ENCODE peak calls at places on chromosomes 13 and 19, in nine cellular contexts. Y, S, I, F, U, H, T, D and A are unnamed samples.
A peak's percentile ranks its signal among the peaks of the same experiment; 100 is the strongest.

GRCh38 chr13:97225533-97225932 is 3.4 kb downstream of the MBNL2 start:
- DNase-seq in U (peak; percentile 24), F (no peak), Y (no peak), S (no peak), D (peak; percentile 28), H (no peak), I (no peak), T (no peak), A (peak; percentile 41)

GRCh38 chr13:76992548-76993001 is 694 bp downstream of the CLN5 start:
- DNase-seq in Y (peak; percentile 14), H (peak; percentile 37), T (peak; percentile 30), U (peak; percentile 35), S (peak; percentile 23), F (peak; percentile 21), D (peak; percentile 54), I (no peak), A (peak; percentile 46)

GRCh38 chr19:23802290-23802689 is 43.6 kb upstream of the ZNF681 start:
- DNase-seq in S (no peak), H (no peak), D (no peak), I (no peak), F (no peak), U (peak; percentile 22), T (no peak), Y (no peak), A (no peak)

GRCh38 chr19:58516964-58517833 is 2.4 kb downstream of the ZBTB45 start:
- DNase-seq in S (no peak), U (no peak), D (no peak), Y (no peak), T (no peak), I (no peak), F (no peak), H (no peak), A (no peak)

GRCh38 chr13:110161112-110161897 is 145.7 kb downstream of the COL4A1 start:
- DNase-seq in T (no peak), Y (no peak), I (no peak), F (no peak), D (no peak), U (no peak), S (no peak), H (no peak), A (no peak)

GRCh38 chr19:7781157-7781556 is 18.1 kb downstream of the CLEC4M start:
- DNase-seq in H (no peak), D (no peak), S (no peak), T (no peak), Y (no peak), I (no peak), F (no peak), U (no peak), A (no peak)

GRCh38 chr19:2389594-2389993 is 29.5 kb downstream of the TMPRSS9 start:
- DNase-seq in H (no peak), I (no peak), U (no peak), Y (no peak), D (no peak), S (no peak), F (no peak), T (no peak), A (no peak)

GRCh38 chr13:110716235-110716505 is 2.7 kb downstream of the ING1 start:
- DNase-seq in U (peak; percentile 36), D (peak; percentile 16), S (no peak), H (peak; percentile 19), T (no peak), Y (peak; percentile 10), F (peak; percentile 36), I (no peak), A (no peak)

DNA sequence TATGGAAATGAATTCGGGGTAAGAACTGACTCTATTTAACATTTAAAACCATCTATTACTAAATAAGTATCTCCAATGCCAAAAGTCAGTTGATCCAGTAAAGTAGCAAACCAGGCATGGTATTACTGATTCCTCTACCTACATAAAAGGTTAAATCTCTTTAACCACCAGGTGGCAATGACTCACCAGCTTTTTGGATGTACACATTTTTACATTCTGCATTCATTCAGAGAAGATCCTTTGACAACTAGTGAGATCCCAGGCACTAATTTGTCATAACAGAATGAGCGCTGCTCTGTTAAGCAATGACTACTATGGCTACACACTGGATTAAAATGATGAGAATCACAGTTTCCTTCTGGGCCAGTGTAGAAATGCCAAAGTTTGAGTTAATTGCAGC is 329.8 kb upstream of the GPC6 start:
- DNase-seq in T (no peak), I (no peak), F (peak; percentile 57), D (peak; percentile 58), Y (peak; percentile 40), S (no peak), H (peak; percentile 39), U (peak; percentile 40), A (no peak)
- TF ChIP-seq CTCF in T (no peak), I (no peak), F (no peak), D (peak; percentile 39), Y (no peak), S (no peak), H (no peak), U (peak; percentile 24), A (no peak)

GRCh38 chr19:27775395-27775794 is 1437.6 kb downstream of the UQCRFS1 start:
- DNase-seq in S (no peak), F (no peak), H (no peak), I (no peak), U (no peak), T (no peak), Y (no peak), D (no peak), A (no peak)

GRCh38 chr19:27774827-27775226 is 1438.1 kb downstream of the UQCRFS1 start:
- DNase-seq in U (peak; percentile 45), F (no peak), S (no peak), Y (no peak), I (no peak), D (no peak), H (no peak), T (no peak), A (no peak)

GRCh38 chr19:27776524-27776923 is 1436.4 kb downstream of the UQCRFS1 start:
- DNase-seq in I (no peak), H (no peak), D (no peak), U (no peak), F (no peak), T (no peak), Y (no peak), S (no peak), A (no peak)

GRCh38 chr19:27777242-27777641 is 1435.7 kb downstream of the UQCRFS1 start:
- DNase-seq in Y (no peak), T (no peak), S (no peak), D (no peak), I (no peak), F (no peak), U (no peak), H (no peak), A (no peak)

DNA sequence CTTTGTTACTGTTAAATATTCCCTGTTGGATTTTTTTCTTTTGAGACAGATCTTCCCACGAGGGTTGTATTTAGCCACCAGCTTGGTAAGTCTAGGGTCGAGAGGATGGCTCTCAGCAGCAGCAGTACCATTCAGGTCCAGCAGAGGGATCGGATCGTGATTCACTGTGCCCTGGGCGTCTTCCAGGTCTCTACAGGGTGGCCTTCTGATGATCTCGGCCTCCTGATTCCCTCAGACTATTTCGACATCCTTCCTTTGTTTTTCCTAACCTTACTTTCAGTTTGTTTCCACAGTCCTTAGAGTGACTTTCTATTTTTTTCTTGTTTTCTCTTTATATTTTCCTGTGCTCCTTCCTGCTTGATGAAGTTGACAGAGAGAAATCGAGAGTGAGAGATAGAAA is 1436.9 kb downstream of the UQCRFS1 start:
- DNase-seq in S (no peak), Y (peak; percentile 15), H (peak; percentile 46), D (peak; percentile 19), T (no peak), I (no peak), F (peak; percentile 69), U (no peak), A (no peak)
- TF ChIP-seq CTCF in S (no peak), Y (peak; percentile 34), H (peak; percentile 48), D (peak; percentile 47), T (no peak), I (peak; percentile 25), F (peak; percentile 79), U (peak; percentile 33), A (peak; percentile 10)

GRCh38 chr19:5096536-5096935 is 127.6 kb downstream of the KDM4B start:
- DNase-seq in U (no peak), T (no peak), I (no peak), D (no peak), S (no peak), H (no peak), Y (no peak), F (no peak), A (no peak)

GRCh38 chr19:5099822-5100221 is 130.9 kb downstream of the KDM4B start:
- DNase-seq in H (no peak), D (no peak), U (no peak), T (no peak), S (no peak), Y (no peak), I (no peak), F (no peak), A (no peak)

GRCh38 chr19:5097331-5097930 is 128.5 kb downstream of the KDM4B start:
- DNase-seq in H (no peak), T (no peak), I (no peak), D (no peak), S (no peak), F (no peak), U (no peak), Y (no peak), A (no peak)

GRCh38 chr19:5097959-5098623 is 129.2 kb downstream of the KDM4B start:
- DNase-seq in I (no peak), T (no peak), Y (no peak), U (no peak), H (no peak), F (no peak), S (no peak), D (no peak), A (no peak)

DNA sequence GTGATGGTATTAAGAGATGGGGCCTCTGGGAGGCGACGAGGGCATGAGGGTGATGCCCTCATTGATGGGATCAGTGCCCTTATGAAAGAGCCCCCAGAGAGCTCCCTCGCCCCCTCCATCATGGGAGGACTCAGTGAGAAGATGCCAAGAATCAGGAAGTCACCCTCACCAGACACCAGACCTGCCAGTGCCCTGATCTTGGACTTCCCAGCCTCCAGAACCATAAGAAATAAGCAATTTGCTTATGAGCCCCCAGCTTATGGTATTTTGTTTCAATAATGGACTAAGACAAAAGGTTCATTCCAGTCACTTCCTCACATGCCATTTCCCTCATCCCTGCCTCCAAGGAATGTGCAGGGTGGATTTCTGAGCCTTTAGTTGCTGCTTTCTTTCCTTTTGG is 129.7 kb downstream of the KDM4B start:
- DNase-seq in D (no peak), T (no peak), H (no peak), S (no peak), I (no peak), F (no peak), U (no peak), Y (no peak), A (no peak)
- TF ChIP-seq CTCF in D (no peak), T (no peak), H (no peak), S (no peak), I (no peak), F (no peak), U (no peak), Y (no peak), A (no peak)

DNA sequence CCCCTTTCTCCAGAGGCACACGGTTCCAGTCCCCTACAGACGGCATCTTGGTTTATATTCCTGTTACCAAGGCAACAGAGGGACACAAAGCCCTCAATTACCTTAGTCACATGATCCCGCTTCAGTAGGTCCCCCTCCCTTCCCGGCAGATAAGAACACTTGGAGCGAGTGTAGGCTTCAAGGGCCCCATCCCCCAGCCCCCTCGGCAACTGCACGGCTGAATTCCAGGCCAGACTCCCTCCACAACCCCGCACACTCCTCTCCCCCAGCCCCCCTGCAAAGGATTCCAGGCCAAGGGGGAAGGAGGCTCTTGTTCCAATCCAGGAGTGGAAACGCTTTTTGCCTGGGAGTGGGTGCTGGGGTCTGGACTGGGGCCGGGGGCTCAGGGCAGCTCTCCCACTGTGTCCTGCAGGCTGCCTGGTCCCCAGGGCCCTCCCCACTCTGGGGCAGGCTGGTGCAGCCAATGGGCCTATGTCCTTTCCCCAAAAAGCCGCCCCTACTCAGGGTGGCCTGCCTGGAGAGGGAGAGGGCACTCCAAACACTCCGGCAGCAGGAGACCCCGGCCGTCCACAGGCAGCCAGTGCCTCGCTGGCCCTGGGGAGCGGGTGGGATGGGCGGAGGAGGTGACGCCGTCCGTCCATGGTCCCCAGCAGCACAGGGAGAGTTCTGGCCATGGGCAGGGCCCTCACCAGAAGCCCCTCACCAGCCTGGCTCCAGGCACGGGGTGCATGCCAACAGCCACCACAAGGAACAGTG is 62.6 kb downstream of the MLLT1 start:
- DNase-seq in H (peak; percentile 24), F (peak; percentile 83), T (peak; percentile 73), Y (peak; percentile 63), I (no peak), U (no peak), D (no peak), S (no peak), A (no peak)
- TF ChIP-seq CTCF in H (no peak), F (no peak), T (no peak), Y (no peak), I (no peak), U (no peak), D (no peak), S (no peak), A (no peak)